ENCODE peak calls at places on chromosomes 3 and 15, in five cellular contexts. S, C, K, L and D are unnamed samples.

GRCh38 chr3:10351013-10351735 is 30.3 kb upstream of the SEC13 start:
- DNase-seq in S (no peak), C (no peak), K (no peak), L (peak; percentile 69), D (no peak)

GRCh38 chr15:85094685-85095084 is 113.0 kb downstream of the PDE8A start:
- DNase-seq in S (no peak), C (no peak), K (no peak), L (no peak), D (no peak)

GRCh38 chr3:113606539-113607218 is 74.3 kb downstream of the SIDT1 start:
- DNase-seq in S (no peak), C (no peak), K (no peak), L (peak; percentile 61), D (no peak)

GRCh38 chr3:195095035-195095703 is 175.8 kb downstream of the XXYLT1 start:
- DNase-seq in S (no peak), C (no peak), K (no peak), L (no peak), D (no peak)

GRCh38 chr3:10213156-10213792 is 35.0 kb upstream of the TATDN2 start:
- DNase-seq in S (no peak), C (no peak), K (no peak), L (no peak), D (no peak)

GRCh38 chr3:150597646-150598045 is 5.5 kb upstream of the SELENOT start:
- DNase-seq in S (no peak), C (no peak), K (no peak), L (no peak), D (no peak)

GRCh38 chr3:31170932-31171670 is 276.6 kb upstream of the GADL1 start:
- DNase-seq in S (no peak), C (no peak), K (no peak), L (no peak), D (no peak)

GRCh38 chr3:74561881-74562280 is 52.6 kb downstream of the CNTN3 start:
- DNase-seq in S (no peak), C (no peak), K (no peak), L (no peak), D (no peak)

GRCh38 chr3:37054370-37054769 is 61.1 kb downstream of the MLH1 start:
- DNase-seq in S (no peak), C (no peak), K (no peak), L (no peak), D (no peak)

GRCh38 chr15:58115692-58116091 is 22.5 kb upstream of the AQP9 start:
- DNase-seq in S (no peak), C (no peak), K (no peak), L (peak; percentile 29), D (no peak)

GRCh38 chr15:74173545-74174215 is at the start of gene ISLR:
- DNase-seq in S (no peak), C (peak; percentile 86), K (peak; percentile 46), L (peak; percentile 28), D (peak; percentile 67)

GRCh38 chr15:26177816-26178215 is 314.7 kb upstream of the ATP10A start:
- DNase-seq in S (peak; percentile 42), C (no peak), K (no peak), L (no peak), D (no peak)

GRCh38 chr3:192869131-192870027 is 48.3 kb downstream of the MB21D2 start:
- DNase-seq in S (no peak), C (peak; percentile 71), K (no peak), L (no peak), D (no peak)

GRCh38 chr15:90471769-90472168 is 58.0 kb upstream of the CRTC3 start:
- DNase-seq in S (no peak), C (no peak), K (no peak), L (no peak), D (no peak)

GRCh38 chr3:183692436-183692835 is 5.2 kb upstream of the YEATS2 start:
- DNase-seq in S (no peak), C (no peak), K (no peak), L (no peak), D (no peak)

GRCh38 chr15:85047271-85047948 is 65.8 kb downstream of the PDE8A start:
- DNase-seq in S (no peak), C (no peak), K (no peak), L (peak; percentile 21), D (no peak)

GRCh38 chr3:142215111-142215510 is 10.3 kb downstream of the GK5 start:
- DNase-seq in S (no peak), C (no peak), K (no peak), L (peak; percentile 7), D (no peak)

GRCh38 chr3:66106788-66107187 is 68.1 kb upstream of the MAGI1 start:
- DNase-seq in S (no peak), C (no peak), K (no peak), L (no peak), D (no peak)

GRCh38 chr3:38574411-38575278 is 74.8 kb downstream of the SCN5A start:
- DNase-seq in S (peak; percentile 70), C (peak; percentile 18), K (no peak), L (no peak), D (peak; percentile 65)

GRCh38 chr15:29361560-29361959 is 91.9 kb upstream of the NSMCE3 start:
- DNase-seq in S (no peak), C (no peak), K (no peak), L (no peak), D (no peak)

GRCh38 chr15:80003171-80003570 is 32.2 kb upstream of the BCL2A1 start:
- DNase-seq in S (no peak), C (no peak), K (no peak), L (peak; percentile 35), D (peak; percentile 19)

GRCh38 chr3:134356411-134357040 is 17.7 kb downstream of the AMOTL2 start:
- DNase-seq in S (no peak), C (peak; percentile 53), K (no peak), L (no peak), D (no peak)

GRCh38 chr15:60006808-60007346 is 2.8 kb downstream of the FOXB1 start:
- DNase-seq in S (no peak), C (no peak), K (no peak), L (no peak), D (no peak)

GRCh38 chr15:60010467-60011257 is 6.6 kb downstream of the FOXB1 start:
- DNase-seq in S (peak; percentile 21), C (no peak), K (no peak), L (peak; percentile 57), D (no peak)

GRCh38 chr15:60009124-60009523 is 5.0 kb downstream of the FOXB1 start:
- DNase-seq in S (no peak), C (no peak), K (no peak), L (peak; percentile 50), D (no peak)

GRCh38 chr15:60012695-60013094 is 8.6 kb downstream of the FOXB1 start:
- DNase-seq in S (peak; percentile 47), C (no peak), K (no peak), L (no peak), D (no peak)

DNA sequence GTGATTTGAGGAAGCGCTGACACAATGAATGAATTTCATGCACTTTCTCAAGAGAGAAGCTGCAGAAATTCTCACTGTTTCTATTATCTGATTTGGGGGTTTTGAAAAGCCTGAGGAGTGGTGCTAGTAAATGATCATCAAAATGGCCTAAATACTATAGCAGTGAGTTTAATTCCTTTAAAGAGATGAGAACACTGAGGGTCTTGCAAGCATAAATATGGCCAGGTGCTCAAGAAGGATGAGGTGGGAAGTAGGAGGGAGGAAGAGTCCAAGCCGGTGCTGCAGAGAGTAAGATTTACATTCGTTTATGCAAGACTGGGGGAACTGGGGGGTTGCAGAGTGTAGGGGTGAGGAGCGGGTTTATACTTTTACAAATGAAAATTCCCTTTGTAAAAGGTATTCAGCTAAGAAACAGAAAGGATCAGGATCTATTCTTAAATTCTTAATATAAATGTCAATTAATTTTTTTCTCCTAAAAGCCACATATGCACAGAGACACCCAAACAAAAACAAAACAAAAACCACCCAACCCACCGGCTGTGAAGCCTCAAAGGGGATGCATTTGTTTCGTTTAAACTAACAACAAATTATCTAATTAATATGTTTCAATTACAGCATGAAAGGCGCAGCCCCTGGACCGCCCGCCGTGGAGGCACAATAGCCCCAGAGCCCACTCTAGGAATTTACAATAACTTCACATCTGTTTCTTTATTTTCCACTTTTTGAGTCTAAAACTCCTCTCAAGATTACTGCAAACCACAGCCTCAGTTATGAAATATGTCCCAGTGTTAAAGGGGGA is 5.7 kb downstream of the FOXB1 start:
- DNase-seq in S (peak; percentile 86), C (no peak), K (no peak), L (peak; percentile 30), D (no peak)
- H3K27me3 ChIP-seq in S (no peaks in the 10 kb centered on the region), C (peaks cover 99% of the 10 kb centered on the region), K (peaks cover 12% of the 10 kb centered on the region), L (peaks cover 23% of the 10 kb centered on the region), D (peaks cover 94% of the 10 kb centered on the region)

GRCh38 chr3:189567322-189567721 is 63.9 kb upstream of the TP63 start:
- DNase-seq in S (no peak), C (no peak), K (no peak), L (no peak), D (no peak)

GRCh38 chr3:189566550-189566949 is 64.6 kb upstream of the TP63 start:
- DNase-seq in S (no peak), C (no peak), K (no peak), L (no peak), D (no peak)

GRCh38 chr3:189567772-189568420 is 63.3 kb upstream of the TP63 start:
- DNase-seq in S (no peak), C (no peak), K (no peak), L (no peak), D (no peak)

GRCh38 chr3:189568931-189569330 is 62.3 kb upstream of the TP63 start:
- DNase-seq in S (no peak), C (no peak), K (no peak), L (no peak), D (no peak)

DNA sequence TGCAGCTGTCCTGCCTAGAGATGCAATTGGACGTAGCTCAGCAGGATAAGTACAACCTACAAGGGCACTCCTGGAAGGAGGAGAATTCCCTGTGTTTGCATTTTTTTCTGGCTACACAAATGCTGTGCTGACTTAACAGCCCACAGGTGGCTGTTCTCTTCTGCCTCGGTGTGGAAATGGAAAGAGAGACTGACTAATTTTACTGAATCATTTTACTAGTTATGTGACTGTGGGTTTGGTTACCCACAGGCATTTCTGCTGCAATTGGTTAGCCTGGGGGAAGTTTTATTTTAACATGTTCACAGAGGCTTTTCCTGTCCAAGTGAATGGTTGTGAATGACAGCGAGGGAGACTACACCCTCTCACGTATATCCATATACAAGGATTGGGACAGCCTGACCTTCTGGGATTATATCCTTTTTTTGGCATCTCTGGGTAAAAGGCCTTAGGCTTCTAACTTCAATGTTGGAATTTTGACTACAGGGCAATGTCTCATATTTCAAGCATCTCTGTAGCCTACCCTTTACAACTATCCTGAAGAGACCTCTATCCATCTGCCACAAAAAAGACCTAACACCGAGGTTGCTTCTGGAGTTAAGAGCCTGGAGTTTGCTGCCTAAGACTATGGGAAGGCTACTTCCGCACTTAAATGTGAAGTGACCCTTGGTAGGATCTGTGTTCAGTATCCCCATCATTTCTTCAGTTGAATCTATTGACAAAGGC is 67.2 kb upstream of the TP63 start:
- DNase-seq in S (no peak), C (no peak), K (no peak), L (no peak), D (no peak)
- TF ChIP-seq CTCF in S (no peak), C (no peak), K (no peak), L (no peak), D (no peak)

GRCh38 chr15:68795298-68795848 is 25.3 kb downstream of the ANP32A start:
- DNase-seq in S (peak; percentile 94), C (peak; percentile 95), K (peak; percentile 97), L (peak; percentile 97), D (peak; percentile 94)
- TF ChIP-seq POLR2AphosphoS5 in S (peak; percentile 55), C (peak; percentile 40), K (peak; percentile 75), L (no peak), D (no peak)

DNA sequence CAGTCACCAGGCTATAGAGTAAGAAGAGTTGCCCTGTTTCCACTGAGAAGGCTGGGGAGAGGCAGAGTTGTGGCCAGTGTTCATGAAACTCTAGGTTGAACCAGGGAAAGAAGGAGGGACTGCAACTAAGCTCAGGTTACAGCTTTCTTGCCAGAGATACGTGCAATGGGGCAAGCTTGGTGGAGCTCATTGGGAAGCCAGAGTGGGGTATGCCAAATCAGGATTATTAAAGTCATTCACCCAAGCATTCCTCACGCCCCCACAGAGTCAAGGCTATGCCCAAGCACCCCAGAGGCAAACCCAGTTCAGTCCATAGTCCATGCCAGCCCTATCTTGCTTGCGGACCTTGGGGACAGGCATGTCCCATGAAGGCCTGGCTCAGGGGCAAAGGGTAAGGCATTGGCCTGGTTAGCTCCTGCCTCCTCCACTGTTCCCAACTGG is 17.6 kb downstream of the SLC6A20 start:
- DNase-seq in S (no peak), C (no peak), K (no peak), L (no peak), D (peak; percentile 15)
- H3K27me3 ChIP-seq in S (no peaks in the 10 kb centered on the region), C (no peaks in the 10 kb centered on the region), K (no peaks in the 10 kb centered on the region), L (no peaks in the 10 kb centered on the region), D (no peaks in the 10 kb centered on the region)